ENCODE peak calls at places on chromosomes 3 and 15, in four cellular contexts. A, L, S and O are unnamed samples. For H3K27me3, the result is how much of the 10 kb centered on the place peaks cover.

GRCh38 chr3:56801151-56801596 is 575 bp downstream of the ARHGEF3 start:
- DNase-seq in A (peak), S (no peak), L (no peak), O (peak)

GRCh38 chr3:132867956-132868355 is 145.7 kb upstream of the NPHP3 start:
- DNase-seq in S (no peak), A (no peak), L (no peak), O (no peak)

GRCh38 chr15:53962646-53963561 is 15.3 kb upstream of the UNC13C start:
- DNase-seq in L (peak), S (no peak), A (no peak), O (no peak)

GRCh38 chr3:54358969-54359648 is 236.8 kb downstream of the CACNA2D3 start:
- DNase-seq in S (no peak), L (no peak), A (no peak), O (no peak)

GRCh38 chr3:69914395-69914794 is 85.1 kb upstream of the SAMMSON start:
- DNase-seq in A (no peak), S (no peak), L (no peak), O (no peak)

GRCh38 chr3:148750296-148750695 is 52.6 kb downstream of the AGTR1 start:
- DNase-seq in L (no peak), A (no peak), S (no peak), O (no peak)

GRCh38 chr3:189148090-189148507 is 23.7 kb upstream of the TPRG1 start:
- DNase-seq in S (no peak), L (peak), A (no peak), O (peak)

GRCh38 chr3:174251696-174252095 is 607.4 kb upstream of the NAALADL2 start:
- DNase-seq in L (no peak), A (no peak), S (no peak), O (no peak)

GRCh38 chr3:112035241-112035640 is 705 bp downstream of the TMPRSS7 start:
- DNase-seq in S (no peak), A (no peak), L (no peak), O (no peak)

GRCh38 chr3:59818033-59818936 is 768.5 kb upstream of the CFAP20DC start:
- DNase-seq in A (peak), S (peak), L (peak), O (no peak)

GRCh38 chr3:58487140-58487886 is 4.6 kb upstream of the KCTD6 start:
- DNase-seq in L (no peak), A (no peak), S (no peak), O (no peak)

GRCh38 chr15:91915576-91915975 is 62.1 kb downstream of the SLCO3A1 start:
- DNase-seq in L (no peak), S (no peak), A (no peak), O (no peak)

GRCh38 chr3:58306662-58307286 is 454 bp downstream of the HTD2 start:
- DNase-seq in A (peak), L (peak), S (peak), O (no peak)

GRCh38 chr3:146189519-146190173 is 28.7 kb upstream of the PLOD2 start:
- DNase-seq in L (no peak), A (no peak), S (no peak), O (no peak)

GRCh38 chr3:39064646-39065045 is 12.8 kb downstream of the WDR48 start:
- DNase-seq in A (no peak), S (no peak), L (no peak), O (no peak)

GRCh38 chr3:189806171-189806951 is 175.2 kb downstream of the TP63 start:
- DNase-seq in A (no peak), L (no peak), S (no peak), O (no peak)

GRCh38 chr15:47726399-47726823 is 9.1 kb downstream of the SEMA6D start:
- DNase-seq in L (no peak), S (no peak), A (no peak), O (no peak)

DNA sequence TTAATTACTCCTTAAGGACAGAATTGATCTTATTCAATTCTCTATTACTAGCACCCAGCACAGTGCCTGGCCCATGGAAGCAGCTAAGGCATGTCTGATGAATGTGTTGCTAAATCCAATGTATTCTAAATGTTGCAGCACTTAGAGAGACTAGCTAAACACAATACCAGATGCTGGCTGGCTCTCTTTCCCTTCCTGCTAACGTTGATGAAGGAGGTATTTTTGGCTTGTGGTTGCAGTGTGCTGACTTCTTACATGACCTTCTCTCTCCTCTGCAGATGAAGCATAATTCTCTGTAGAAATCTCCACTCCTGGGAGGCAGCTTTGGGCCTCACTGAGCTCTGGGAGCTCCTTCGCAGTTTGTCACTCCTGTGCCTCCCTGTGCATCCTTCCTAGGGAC is 183.6 kb downstream of the PEX5L start:
- DNase-seq in A (no peak), L (no peak), S (no peak), O (no peak)
- H3K27ac ChIP-seq in A (no peak), L (no peak), S (peak), O (no peak)

DNA sequence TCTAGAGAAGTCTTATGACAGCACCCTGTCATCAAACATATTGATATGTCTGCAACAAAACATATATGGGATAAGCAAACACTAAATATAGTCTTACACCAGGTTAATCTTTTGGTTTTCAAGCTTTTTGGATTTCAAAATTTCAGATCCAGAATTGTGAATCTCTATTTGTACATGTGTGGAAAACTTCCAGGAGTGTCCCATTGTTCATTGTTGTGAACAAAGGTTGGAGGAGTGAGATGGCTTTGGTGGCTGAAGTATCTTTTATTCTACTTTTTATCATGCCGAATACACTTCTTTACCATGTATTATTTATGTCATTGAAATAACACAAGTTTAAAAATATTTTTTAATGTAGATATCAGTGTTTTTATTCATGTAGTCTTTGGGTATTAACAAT is 5.9 kb upstream of the FHIT start:
- DNase-seq in L (no peak), S (no peak), A (no peak), O (no peak)
- TF ChIP-seq CTCF in L (no peak), S (no peak), A (no peak), O (no peak)

GRCh38 chr3:46472056-46472455 is 7.4 kb upstream of the LTF start:
- DNase-seq in A (no peak), S (no peak), L (no peak), O (no peak)
- H3K27me3 ChIP-seq in A (under half), S (under half), L (under half), O (under half)

GRCh38 chr15:68508485-68509189 is 70.2 kb upstream of the CORO2B start:
- DNase-seq in L (no peak), S (no peak), A (no peak), O (no peak)

GRCh38 chr15:68512052-68512451 is 66.7 kb upstream of the CORO2B start:
- DNase-seq in L (no peak), S (no peak), A (no peak), O (no peak)

GRCh38 chr15:68511073-68511991 is 67.5 kb upstream of the CORO2B start:
- DNase-seq in A (no peak), S (no peak), L (no peak), O (no peak)

GRCh38 chr15:68512578-68512977 is 66.2 kb upstream of the CORO2B start:
- DNase-seq in S (no peak), A (no peak), L (no peak), O (no peak)

GRCh38 chr15:68510558-68510957 is 68.2 kb upstream of the CORO2B start:
- DNase-seq in A (no peak), L (no peak), S (no peak), O (no peak)
- H3K27ac ChIP-seq in A (no peak), L (no peak), S (peak), O (no peak)

DNA sequence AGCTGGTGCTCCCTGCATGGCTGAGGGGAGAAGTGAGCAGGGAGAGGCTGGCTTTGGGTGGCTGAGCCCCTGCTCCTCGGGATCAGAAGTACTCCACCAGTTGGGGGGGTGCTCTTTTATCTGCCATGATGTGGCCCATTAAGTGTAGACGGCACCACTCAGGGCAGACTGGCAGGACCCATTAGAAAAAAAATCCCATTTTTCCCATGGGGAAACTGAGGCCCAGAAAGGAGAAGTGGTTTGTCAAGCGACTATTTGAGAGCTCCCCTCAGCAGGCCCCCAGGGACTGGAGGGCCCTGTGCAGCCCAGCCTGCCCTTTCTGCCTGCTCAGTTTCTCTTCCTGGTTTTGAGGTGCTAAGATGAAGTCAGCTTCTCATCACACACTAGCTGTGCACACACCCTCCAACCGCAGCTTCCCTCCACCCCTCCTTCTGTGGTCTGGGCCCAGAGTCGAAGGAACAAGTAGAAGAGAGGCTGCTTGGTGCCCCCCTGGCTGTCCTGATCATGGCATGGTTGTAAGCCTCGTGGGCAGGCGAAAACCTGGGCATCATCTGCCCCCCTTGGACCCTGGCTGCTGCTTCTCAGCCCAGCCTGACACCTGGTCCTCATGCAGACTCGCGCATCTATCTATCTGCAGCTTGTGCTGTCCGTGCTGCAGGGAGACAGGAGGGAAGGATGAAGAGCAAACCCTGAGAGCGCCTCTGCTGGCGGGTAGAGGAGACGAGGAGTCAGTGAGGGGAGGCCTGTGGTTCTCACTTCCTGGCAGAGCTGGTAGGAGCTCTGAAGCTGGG is 5.6 kb downstream of the CSK start:
- DNase-seq in S (peak), A (peak), L (peak), O (peak)
- TF ChIP-seq CTCF in S (peak), A (peak), L (peak), O (peak)

DNA sequence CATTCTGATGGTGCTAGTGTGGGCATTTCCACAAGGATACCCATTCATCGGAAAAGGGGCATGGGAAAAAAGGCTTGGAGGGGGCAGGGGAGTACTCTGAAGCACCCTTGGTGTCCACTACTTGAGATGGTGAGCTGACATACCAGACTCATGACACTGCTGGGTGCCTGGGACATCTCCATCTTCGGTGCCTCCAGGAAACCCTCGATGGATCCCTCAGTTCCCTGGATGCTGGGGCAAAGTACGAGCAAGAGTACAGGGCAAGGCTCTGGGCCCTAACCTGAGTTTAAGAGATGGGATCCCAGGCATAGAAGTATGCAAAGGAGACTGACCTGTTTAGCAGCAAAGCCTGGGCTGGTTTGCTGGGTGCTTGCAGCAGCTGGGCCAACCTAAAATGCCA is 5.2 kb upstream of the IP6K1 start:
- DNase-seq in S (no peak), A (no peak), L (no peak), O (no peak)
- H3K27me3 ChIP-seq in S (under half), A (under half), L (under half), O (under half)

GRCh38 chr3:42056840-42057239 is 34.3 kb upstream of the TRAK1 start:
- DNase-seq in A (no peak), S (no peak), L (no peak), O (no peak)

GRCh38 chr3:42057561-42058211 is 33.5 kb upstream of the TRAK1 start:
- DNase-seq in A (no peak), L (no peak), S (no peak), O (no peak)

GRCh38 chr3:42063886-42064285 is 27.3 kb upstream of the TRAK1 start:
- DNase-seq in S (no peak), L (no peak), A (no peak), O (no peak)

GRCh38 chr3:42061711-42062408 is 29.3 kb upstream of the TRAK1 start:
- DNase-seq in S (peak), L (peak), A (no peak), O (no peak)

GRCh38 chr3:42061042-42061710 is 30.0 kb upstream of the TRAK1 start:
- DNase-seq in A (no peak), L (no peak), S (no peak), O (no peak)
- H3K27ac ChIP-seq in A (peak), L (peak), S (peak), O (no peak)